ENCODE peak calls at places on chromosomes 11 and 22, in six cellular contexts. T is trophoblast cell, L is mesenchymal stem cell, B is neuronal stem cell, Y is IMR-90, A is H1. S is an unnamed sample.

GRCh38 chr22:23305321-23305910 is 125.1 kb downstream of the BCR start:
- DNase-seq in Y (peak; percentile 80), A (no peak), B (no peak), L (peak; percentile 82), T (no peak), S (no peak)

GRCh38 chr11:110297082-110297725 is 790 bp upstream of the RDX start:
- DNase-seq in A (no peak), Y (peak; percentile 53), L (peak; percentile 61), B (no peak), T (peak; percentile 17), S (no peak)

GRCh38 chr11:1830119-1830499 is 4.7 kb upstream of the SYT8 start:
- DNase-seq in B (no peak), A (no peak), T (no peak), Y (no peak), L (no peak), S (no peak)

GRCh38 chr11:859394-860131 is 16.9 kb downstream of the TSPAN4 start:
- DNase-seq in B (no peak), Y (peak; percentile 85), L (peak; percentile 68), T (peak; percentile 9), A (no peak), S (no peak)

GRCh38 chr22:30615543-30615954 is 8.6 kb downstream of the TCN2 start:
- DNase-seq in T (no peak), B (no peak), L (no peak), Y (no peak), A (no peak), S (no peak)

GRCh38 chr11:66744485-66745355 is 15.7 kb upstream of the SPTBN2 start:
- DNase-seq in A (no peak), Y (peak; percentile 45), B (peak; percentile 84), L (peak; percentile 64), T (peak; percentile 97), S (peak; percentile 76)

GRCh38 chr11:126878892-126879291 is 121.7 kb downstream of the KIRREL3 start:
- DNase-seq in T (no peak), A (no peak), B (no peak), Y (no peak), L (no peak), S (no peak)

GRCh38 chr11:36030707-36031365 is 87.0 kb downstream of the LDLRAD3 start:
- DNase-seq in L (peak; percentile 75), T (peak; percentile 37), A (no peak), B (no peak), Y (peak; percentile 78), S (no peak)

GRCh38 chr11:42462558-42463310 is 849.1 kb upstream of the API5 start:
- DNase-seq in A (no peak), T (no peak), Y (no peak), B (no peak), L (no peak), S (no peak)

GRCh38 chr11:122122179-122122578 is 6.2 kb upstream of the BLID start:
- DNase-seq in A (no peak), Y (no peak), L (peak; percentile 58), B (no peak), T (no peak), S (no peak)

GRCh38 chr11:59559886-59560285 is 48.5 kb downstream of the OR4D9 start:
- DNase-seq in A (no peak), T (no peak), Y (no peak), B (no peak), L (no peak), S (peak; percentile 47)

GRCh38 chr11:25981998-25982397 is 349.9 kb upstream of the ANO3 start:
- DNase-seq in Y (peak; percentile 77), L (peak; percentile 78), T (peak; percentile 85), B (peak; percentile 44), A (no peak), S (no peak)

GRCh38 chr11:3130269-3131071 is 34.6 kb downstream of the OSBPL5 start:
- DNase-seq in B (no peak), Y (no peak), T (peak; percentile 33), L (no peak), A (no peak), S (no peak)

GRCh38 chr22:27482414-27482813 is 319.1 kb downstream of the MN1 start:
- DNase-seq in Y (no peak), L (no peak), B (no peak), A (no peak), T (no peak), S (no peak)

GRCh38 chr11:115324569-115325432 is 179.4 kb downstream of the CADM1 start:
- DNase-seq in T (peak; percentile 76), Y (peak; percentile 75), B (peak; percentile 52), L (peak; percentile 75), A (peak; percentile 13), S (peak; percentile 34)

GRCh38 chr22:21646608-21647590 is 4.8 kb downstream of the SDF2L1 start:
- DNase-seq in L (peak; percentile 84), Y (peak; percentile 74), B (peak; percentile 78), A (no peak), T (peak; percentile 95), S (peak; percentile 77)

GRCh38 chr11:58900479-58901420 is 38.5 kb upstream of the GLYATL1 start:
- DNase-seq in T (peak; percentile 80), L (peak; percentile 81), A (peak; percentile 95), B (peak; percentile 92), Y (peak; percentile 73), S (peak; percentile 94)

GRCh38 chr11:45754261-45754709 is 50.7 kb upstream of the SLC35C1 start:
- DNase-seq in B (no peak), L (peak; percentile 29), T (peak; percentile 99), Y (peak; percentile 2), A (no peak), S (no peak)

GRCh38 chr11:30107899-30108298 is 91.1 kb upstream of the KCNA4 start:
- DNase-seq in Y (peak; percentile 62), B (no peak), A (no peak), L (no peak), T (peak; percentile 42), S (no peak)

GRCh38 chr11:110921742-110922200 is 209.5 kb upstream of the ARHGAP20 start:
- DNase-seq in B (no peak), Y (peak; percentile 50), L (no peak), T (no peak), A (no peak), S (peak; percentile 44)

GRCh38 chr22:19187716-19188563 is 9.4 kb upstream of the SLC25A1 start:
- DNase-seq in L (no peak), Y (no peak), A (no peak), B (no peak), T (no peak), S (no peak)

GRCh38 chr11:116610190-116610589 is 162.6 kb downstream of the BUD13 start:
- DNase-seq in B (no peak), Y (no peak), L (no peak), A (no peak), T (no peak), S (no peak)

GRCh38 chr22:28375761-28376534 is 303.7 kb downstream of the TTC28 start:
- DNase-seq in B (no peak), Y (peak; percentile 13), L (no peak), A (no peak), T (no peak), S (no peak)

GRCh38 chr11:58165504-58166106 is 23.3 kb upstream of the OR9Q2 start:
- DNase-seq in T (peak; percentile 34), L (no peak), B (no peak), Y (no peak), A (no peak), S (no peak)

GRCh38 chr22:35996596-35996995 is 32.0 kb downstream of the RBFOX2 start:
- DNase-seq in Y (no peak), L (no peak), B (no peak), T (no peak), A (no peak), S (no peak)

GRCh38 chr11:100632970-100633452 is 54.1 kb upstream of the ARHGAP42 start:
- DNase-seq in Y (peak; percentile 56), T (no peak), A (no peak), L (peak; percentile 75), B (no peak), S (no peak)

GRCh38 chr11:6319001-6319878 is 1.1 kb downstream of the CAVIN3 start:
- DNase-seq in Y (peak; percentile 34), L (no peak), T (peak; percentile 35), A (no peak), B (no peak), S (peak; percentile 59)
- H2BK5ac ChIP-seq in Y (peak overlapping the region; percentile 97), L (peak overlapping the region; percentile 95), T (peak overlapping the region; percentile 35), A (peak overlapping the region; percentile 93), B (peak overlapping the region; percentile 95), S (no peak overlapping the region)

DNA sequence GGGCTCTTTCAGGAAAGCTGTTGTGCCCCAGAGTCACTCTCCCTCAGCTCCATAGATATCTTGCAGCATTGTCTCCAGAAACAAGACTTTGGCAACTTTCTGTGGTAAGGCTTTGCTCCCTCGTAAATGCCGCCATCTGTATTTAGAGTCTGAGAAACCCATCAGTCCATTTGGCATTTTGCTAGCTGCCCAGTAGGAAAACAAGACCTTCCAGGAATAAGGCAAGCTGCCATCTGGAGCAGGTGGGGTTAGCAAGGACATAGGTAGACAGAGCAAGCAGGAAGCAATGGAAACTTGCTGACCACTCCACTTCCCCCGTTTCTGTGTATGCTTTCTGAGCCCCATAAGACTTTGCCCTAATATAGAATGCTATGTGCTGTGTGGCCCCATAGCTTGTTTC is 131.9 kb downstream of the SPATA19 start:
- DNase-seq in A (no peak), Y (no peak), L (no peak), B (no peak), T (no peak), S (no peak)
- H4K91ac ChIP-seq in A (no peak overlapping the region), Y (no peak overlapping the region), L (no peak overlapping the region), B (no peak overlapping the region), T (no peak overlapping the region), S (no peak overlapping the region)

GRCh38 chr22:24473278-24473677 is 21.9 kb upstream of the UPB1 start:
- DNase-seq in Y (no peak), L (no peak), A (no peak), B (no peak), T (no peak), S (no peak)

GRCh38 chr22:24471570-24471969 is 23.6 kb upstream of the UPB1 start:
- DNase-seq in L (no peak), Y (peak; percentile 92), A (no peak), B (no peak), T (no peak), S (no peak)

GRCh38 chr22:24474221-24474620 is 20.9 kb upstream of the UPB1 start:
- DNase-seq in B (no peak), T (peak; percentile 40), L (peak; percentile 89), Y (peak; percentile 92), A (no peak), S (no peak)

DNA sequence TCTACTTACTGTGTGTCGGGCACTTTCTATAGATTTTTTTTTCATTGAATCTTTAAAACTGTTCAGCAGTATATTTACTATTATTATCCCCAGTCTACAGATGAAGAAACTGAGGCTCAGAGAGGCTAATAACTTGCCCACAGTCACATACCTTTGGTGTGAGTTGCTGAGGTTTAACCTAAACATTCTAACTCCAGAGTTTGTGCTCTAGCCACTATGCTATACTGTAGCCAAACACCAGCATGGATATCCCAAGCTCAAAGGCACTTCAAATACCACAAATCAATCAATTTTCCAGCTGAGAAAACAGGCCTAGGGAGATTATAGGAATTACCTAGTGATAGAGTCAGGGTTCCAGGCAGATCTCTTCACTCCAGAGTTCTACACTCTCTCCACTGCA is 20.5 kb upstream of the UPB1 start:
- DNase-seq in A (no peak), L (peak; percentile 48), Y (peak; percentile 76), B (no peak), T (peak; percentile 9), S (no peak)
- H2BK5ac ChIP-seq in A (no peak overlapping the region), L (peak overlapping the region; percentile 62), Y (peak overlapping the region; percentile 3), B (no peak overlapping the region), T (no peak overlapping the region), S (no peak overlapping the region)

DNA sequence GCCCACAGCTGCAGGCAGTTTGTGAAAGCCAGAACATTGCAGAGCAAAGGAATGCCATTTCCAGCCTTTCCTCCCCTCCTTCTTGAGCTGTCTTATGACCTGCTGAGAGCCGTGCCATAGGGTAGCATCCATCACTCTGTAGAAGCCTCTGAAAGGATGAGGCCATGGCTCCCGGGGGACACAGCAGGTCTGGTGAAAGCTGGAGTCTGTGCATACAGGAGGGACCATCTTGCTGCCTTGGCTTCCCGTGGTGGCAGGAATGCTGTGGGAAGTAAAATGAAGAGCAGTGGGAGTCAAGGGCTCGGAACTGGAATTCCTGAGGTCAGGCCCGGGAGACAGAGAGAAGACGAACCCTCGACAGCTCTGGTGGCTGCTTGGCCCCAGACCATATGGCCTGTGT is 30.9 kb downstream of the ANO1 start:
- DNase-seq in T (no peak), L (peak; percentile 43), Y (peak; percentile 22), B (no peak), A (no peak), S (no peak)
- H4K91ac ChIP-seq in T (no peak overlapping the region), L (no peak overlapping the region), Y (no peak overlapping the region), B (no peak overlapping the region), A (no peak overlapping the region), S (no peak overlapping the region)

S was measured in H9.